ENCODE peak calls at places on chromosomes 2 and 18, in seven cellular contexts. R is IMR-90, Z is PC-9, X is body of pancreas, O is lower lobe of right lung, L is endodermal cell, M is kidney. V is an unnamed sample.

GRCh38 chr2:173343921-173344320 is 10.8 kb upstream of the CDCA7 start:
- DNase-seq in X (no peak), M (no peak), Z (peak; percentile 5), R (no peak), O (no peak), L (no peak), V (no peak)

GRCh38 chr2:240991378-240992263 is 6.8 kb upstream of the SNED1 start:
- DNase-seq in R (peak; percentile 97), O (peak; percentile 90), L (peak; percentile 61), Z (peak; percentile 95), M (peak; percentile 98), X (peak; percentile 77), V (no peak)

GRCh38 chr2:159755788-159756187 is 42.2 kb downstream of the CD302 start:
- DNase-seq in R (peak; percentile 47), M (no peak), O (no peak), L (peak; percentile 67), Z (peak; percentile 33), X (no peak), V (no peak)

GRCh38 chr2:29963972-29964570 is 42.7 kb upstream of the ALK start:
- DNase-seq in L (peak; percentile 53), X (no peak), Z (no peak), M (no peak), O (no peak), R (no peak), V (no peak)

GRCh38 chr2:120559401-120559800 is 176.3 kb upstream of the GLI2 start:
- DNase-seq in M (no peak), Z (peak; percentile 40), R (peak; percentile 100), L (no peak), O (no peak), X (no peak), V (no peak)

GRCh38 chr2:21379140-21379539 is 255.4 kb downstream of the TDRD15 start:
- DNase-seq in L (no peak), X (no peak), O (no peak), R (no peak), Z (no peak), M (no peak), V (no peak)

GRCh38 chr2:139217641-139218040 is 437.5 kb upstream of the NXPH2 start:
- DNase-seq in O (no peak), L (no peak), M (no peak), X (no peak), Z (no peak), R (no peak), V (no peak)

GRCh38 chr2:55555977-55556376 is 36.5 kb downstream of the CFAP36 start:
- DNase-seq in M (no peak), R (no peak), O (no peak), X (no peak), Z (no peak), L (no peak), V (no peak)

GRCh38 chr2:121334581-121335293 is 49.7 kb upstream of the TFCP2L1 start:
- DNase-seq in R (no peak), M (peak; percentile 78), L (peak; percentile 85), O (no peak), X (peak; percentile 31), Z (no peak), V (no peak)

GRCh38 chr2:62217980-62218379 is 22.1 kb downstream of the B3GNT2 start:
- DNase-seq in R (peak; percentile 76), M (no peak), Z (no peak), X (no peak), L (no peak), O (no peak), V (no peak)

GRCh38 chr2:205139822-205140612 is 542.3 kb upstream of the NRP2 start:
- DNase-seq in R (no peak), O (peak; percentile 59), X (peak; percentile 34), Z (no peak), M (no peak), L (peak; percentile 86), V (no peak)

GRCh38 chr2:39379643-39380524 is 57.2 kb downstream of the MAP4K3 start:
- DNase-seq in L (no peak), Z (no peak), O (no peak), M (no peak), X (no peak), R (peak; percentile 68), V (no peak)

GRCh38 chr18:78716581-78716980 is 263.0 kb upstream of the SALL3 start:
- DNase-seq in O (no peak), X (no peak), L (no peak), Z (no peak), M (no peak), R (no peak), V (no peak)

GRCh38 chr2:180979086-180979934 is 1.1 kb upstream of the UBE2E3 start:
- DNase-seq in L (peak; percentile 50), O (no peak), Z (peak; percentile 75), M (no peak), R (peak; percentile 76), X (no peak), V (no peak)

GRCh38 chr2:86337235-86338099 is at the start of gene REEP1:
- DNase-seq in M (no peak), Z (peak; percentile 16), R (no peak), L (peak; percentile 81), X (peak; percentile 61), O (no peak), V (no peak)

GRCh38 chr2:108363048-108363899 is 14.5 kb upstream of the SULT1C4 start:
- DNase-seq in L (no peak), Z (no peak), M (no peak), O (no peak), R (no peak), X (no peak), V (no peak)

GRCh38 chr2:103179800-103180199 is 418.0 kb downstream of the TMEM182 start:
- DNase-seq in L (no peak), Z (no peak), R (no peak), O (no peak), M (no peak), X (peak; percentile 23), V (no peak)

GRCh38 chr2:233021771-233022170 is 8.7 kb upstream of the NGEF start:
- DNase-seq in Z (peak; percentile 24), R (peak; percentile 31), X (no peak), M (no peak), O (no peak), L (no peak), V (no peak)

GRCh38 chr2:118902279-118903028 is 39.5 kb upstream of the MARCO start:
- DNase-seq in L (no peak), Z (no peak), R (no peak), X (no peak), M (no peak), O (no peak), V (peak; percentile 90)

GRCh38 chr18:6626457-6626856 is 103.1 kb upstream of the ARHGAP28 start:
- DNase-seq in O (no peak), L (no peak), M (no peak), X (no peak), Z (no peak), R (no peak), V (no peak)

GRCh38 chr18:13566941-13567762 is 159.2 kb downstream of the FAM210A start:
- DNase-seq in R (no peak), L (no peak), M (no peak), O (peak; percentile 86), Z (no peak), X (no peak), V (no peak)

DNA sequence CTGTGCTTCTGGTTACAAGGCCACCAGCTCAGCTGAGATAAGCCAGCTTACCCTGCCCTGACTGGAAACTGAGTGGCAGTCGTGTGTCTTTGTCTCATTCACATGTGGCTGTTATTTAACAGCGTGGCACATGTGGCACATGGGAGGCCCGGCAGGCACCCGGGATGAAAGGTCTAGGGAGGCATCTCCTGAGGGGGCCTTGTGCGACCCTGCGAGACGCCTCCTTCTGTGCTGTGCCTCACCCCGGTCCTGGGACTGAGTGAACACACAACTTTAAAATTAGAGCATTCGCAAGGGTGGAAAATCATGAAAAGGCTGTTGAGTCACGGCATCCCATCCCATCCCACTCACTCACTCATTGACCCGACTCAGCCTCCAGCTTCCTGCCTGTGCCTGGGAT is 7.6 kb downstream of the ITGB1BP1 start:
- DNase-seq in L (no peak), X (no peak), Z (no peak), O (no peak), M (no peak), R (peak; percentile 41), V (no peak)
- H3K36me3 ChIP-seq in L (peaks cover 11% of the 10 kb centered on the region), X (peaks cover 2% of the 10 kb centered on the region), Z (peaks cover 8% of the 10 kb centered on the region), O (peaks cover 39% of the 10 kb centered on the region), M (no peaks in the 10 kb centered on the region), R (peaks cover 16% of the 10 kb centered on the region), V (peaks cover 68% of the 10 kb centered on the region)

DNA sequence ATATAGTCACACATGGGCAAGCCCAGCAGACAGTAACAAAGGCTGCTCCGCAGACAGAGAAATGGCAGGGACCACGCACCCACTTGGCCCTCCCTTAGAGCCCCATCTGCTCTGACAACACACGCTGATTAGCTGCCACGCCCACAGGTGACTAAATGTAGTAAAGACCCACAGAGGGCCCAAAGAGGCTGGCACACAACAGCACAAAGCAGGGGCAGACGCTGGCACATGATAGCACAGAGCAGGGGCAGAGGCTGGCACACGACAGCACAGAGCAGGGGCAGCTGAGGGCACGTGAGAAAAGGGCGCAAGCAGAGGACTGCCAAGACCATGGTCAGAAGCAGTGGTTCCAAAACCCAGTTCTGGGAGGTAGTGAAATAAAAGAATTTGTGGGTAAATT is 10.6 kb downstream of the AFG3L2 start:
- DNase-seq in R (no peak), O (no peak), M (no peak), X (no peak), L (no peak), Z (no peak), V (no peak)
- H3K36me3 ChIP-seq in R (peaks cover 30% of the 10 kb centered on the region), O (peaks cover 87% of the 10 kb centered on the region), M (peaks cover 24% of the 10 kb centered on the region), X (peaks cover 18% of the 10 kb centered on the region), L (peaks cover 77% of the 10 kb centered on the region), Z (peaks cover 25% of the 10 kb centered on the region), V (peaks cover 88% of the 10 kb centered on the region)

DNA sequence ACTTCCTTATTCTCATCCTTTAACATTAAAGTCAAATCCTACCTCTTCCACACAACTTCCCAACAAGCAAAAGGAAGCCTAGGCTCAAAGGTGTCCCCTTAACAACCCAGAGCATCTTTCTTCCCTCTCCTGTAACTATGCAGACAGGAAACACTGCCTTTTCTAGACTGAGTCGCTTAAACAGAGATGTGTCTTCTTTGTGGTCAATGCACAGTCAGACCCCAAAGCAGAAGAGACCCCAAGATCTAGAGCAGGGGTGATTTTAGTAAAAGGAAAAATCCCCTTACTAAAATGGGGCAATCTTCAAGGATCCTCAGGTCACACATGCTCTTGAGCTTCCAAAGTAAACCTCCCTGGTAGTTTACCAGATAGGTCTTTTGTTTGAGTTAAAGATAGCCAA is 86.6 kb upstream of the POMC start:
- DNase-seq in L (no peak), Z (no peak), O (no peak), M (no peak), X (no peak), R (no peak), V (no peak)
- H3K36me3 ChIP-seq in L (no peaks in the 10 kb centered on the region), Z (no peaks in the 10 kb centered on the region), O (peaks cover 18% of the 10 kb centered on the region), M (peaks cover 9% of the 10 kb centered on the region), X (no peaks in the 10 kb centered on the region), R (peaks cover 23% of the 10 kb centered on the region), V (peaks cover 31% of the 10 kb centered on the region)

DNA sequence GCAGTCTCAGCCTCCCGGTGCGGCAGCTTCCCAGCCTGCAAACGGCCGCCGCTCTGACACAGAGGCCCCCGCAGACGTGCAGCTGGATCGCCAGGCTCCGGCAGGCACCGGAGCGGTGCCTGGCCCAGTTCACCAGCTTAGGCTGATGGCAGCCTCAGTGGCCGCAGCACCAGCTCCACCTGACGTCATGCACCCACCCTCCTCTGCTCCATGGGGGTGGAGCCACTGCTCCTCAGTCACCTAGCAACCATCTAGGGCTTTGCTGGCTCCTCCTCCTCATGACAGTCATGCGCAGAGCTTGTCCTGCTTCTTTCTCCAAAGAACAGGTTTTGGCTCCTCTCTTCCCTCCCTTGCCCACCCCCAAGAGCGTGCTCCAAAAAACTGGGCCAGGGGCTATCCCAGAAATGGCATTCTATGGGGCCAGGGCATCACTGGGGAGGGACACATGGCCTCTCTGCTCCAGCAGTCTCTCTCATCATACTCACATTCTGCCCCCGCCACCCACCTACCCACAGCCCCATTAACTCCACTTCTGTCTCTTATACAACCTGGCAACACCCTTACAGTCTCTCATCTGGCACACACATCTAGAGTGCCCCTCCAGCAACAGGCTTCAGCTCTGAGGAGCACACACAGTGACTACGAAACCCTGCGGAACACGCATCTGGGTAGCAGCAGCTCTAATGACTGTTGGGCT is 5.5 kb downstream of the DCTN1 start:
- DNase-seq in Z (no peak), M (peak; percentile 85), R (peak; percentile 72), O (peak; percentile 65), L (peak; percentile 94), X (peak; percentile 57), V (no peak)
- H3K36me3 ChIP-seq in Z (peaks cover 14% of the 10 kb centered on the region), M (peaks cover 29% of the 10 kb centered on the region), R (peaks cover 41% of the 10 kb centered on the region), O (peaks cover 60% of the 10 kb centered on the region), L (peaks cover 65% of the 10 kb centered on the region), X (peaks cover 13% of the 10 kb centered on the region), V (peaks cover 51% of the 10 kb centered on the region)